ENCODE peak calls at places on chromosomes 1 and 21, in seven cellular contexts. C is endodermal cell, V is DND-41, O is left lung, Q is GM23338, E is pancreas, P is gastrocnemius medialis. W is an unnamed sample.

GRCh38 chr1:24987875-24988559 is 57.9 kb upstream of the RUNX3 start:
- DNase-seq in C (no peak), V (no peak), O (no peak), Q (no peak), E (no peak), P (no peak), W (no peak)

GRCh38 chr1:48627467-48627866 is 149.2 kb downstream of the BEND5 start:
- DNase-seq in C (no peak), V (no peak), O (no peak), Q (no peak), E (no peak), P (no peak), W (no peak)

GRCh38 chr1:101364370-101365120 is 127.7 kb downstream of the S1PR1 start:
- DNase-seq in C (no peak), V (no peak), O (no peak), Q (no peak), E (no peak), P (no peak), W (no peak)

GRCh38 chr1:203055166-203055799 is 29.0 kb downstream of the PPFIA4 start:
- DNase-seq in C (peak; percentile 86), V (no peak), O (no peak), Q (peak; percentile 75), E (no peak), P (no peak), W (no peak)

GRCh38 chr1:90964444-90965035 is 57.3 kb downstream of the ZNF644 start:
- DNase-seq in C (no peak), V (no peak), O (no peak), Q (peak; percentile 33), E (no peak), P (no peak), W (peak; percentile 29)

GRCh38 chr1:245085508-245086095 is 69.2 kb upstream of the KIF26B start:
- DNase-seq in C (no peak), V (no peak), O (no peak), Q (no peak), E (no peak), P (no peak), W (peak; percentile 96)

GRCh38 chr1:165941531-165941930 is 114.1 kb downstream of the UCK2 start:
- DNase-seq in C (no peak), V (no peak), O (no peak), Q (no peak), E (no peak), P (no peak), W (no peak)

GRCh38 chr1:30572192-30572591 is 151.2 kb downstream of the MATN1 start:
- DNase-seq in C (no peak), V (no peak), O (no peak), Q (no peak), E (no peak), P (no peak), W (peak; percentile 31)

GRCh38 chr21:41167348-41168342 is at the start of gene BACE2:
- DNase-seq in C (peak; percentile 90), V (peak; percentile 74), O (peak; percentile 83), Q (peak; percentile 76), E (peak; percentile 84), P (peak; percentile 52), W (peak; percentile 88)

GRCh38 chr1:27885620-27886352 is 13.4 kb downstream of the THEMIS2 start:
- DNase-seq in C (no peak), V (no peak), O (no peak), Q (no peak), E (no peak), P (no peak), W (no peak)
- H3K4me3 ChIP-seq in C (no peak overlapping the region), V (no peak overlapping the region), O (peak overlapping the region; percentile 22), Q (no peak overlapping the region), E (no peak overlapping the region), P (no peak overlapping the region), W (no peak overlapping the region)

DNA sequence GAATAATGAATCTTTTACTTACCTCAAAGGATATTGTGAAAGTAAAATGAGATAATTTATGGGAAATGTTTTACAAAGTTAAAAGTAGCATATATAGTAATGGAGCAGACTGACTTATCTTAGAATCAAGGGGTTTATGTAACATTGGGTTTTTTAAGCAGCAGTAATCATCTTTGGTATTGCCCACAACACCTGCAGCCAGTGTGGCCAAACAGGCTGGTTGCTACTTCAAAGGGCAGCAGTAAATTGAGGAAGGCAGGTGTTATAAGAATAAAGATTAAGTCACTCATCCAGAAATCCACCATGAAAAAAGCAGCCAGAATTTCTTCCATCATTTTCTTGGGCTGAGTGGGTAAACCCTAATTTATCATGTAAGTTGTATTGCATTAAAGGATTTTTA is 16.7 kb downstream of the DYNLT5 start:
- DNase-seq in C (no peak), V (peak; percentile 60), O (no peak), Q (no peak), E (no peak), P (no peak), W (no peak)
- H3K4me3 ChIP-seq in C (no peak overlapping the region), V (no peak overlapping the region), O (no peak overlapping the region), Q (no peak overlapping the region), E (no peak overlapping the region), P (no peak overlapping the region), W (no peak overlapping the region)

GRCh38 chr21:31873275-31873695 is 465 bp downstream of the HUNK start:
- DNase-seq in C (peak; percentile 78), V (no peak), O (no peak), Q (peak; percentile 63), E (peak; percentile 55), P (no peak), W (no peak)
- H3K4me3 ChIP-seq in C (peak overlapping the region; percentile 79), V (no peak overlapping the region), O (peak overlapping the region; percentile 48), Q (peak overlapping the region; percentile 85), E (peak overlapping the region; percentile 60), P (peak overlapping the region; percentile 55), W (no peak overlapping the region)

GRCh38 chr1:53182111-53182593 is 14.5 kb upstream of the CPT2 start:
- DNase-seq in C (peak; percentile 94), V (peak; percentile 78), O (peak; percentile 78), Q (peak; percentile 94), E (peak; percentile 83), P (peak; percentile 64), W (peak; percentile 88)
- H3K4me3 ChIP-seq in C (no peak overlapping the region), V (no peak overlapping the region), O (no peak overlapping the region), Q (no peak overlapping the region), E (no peak overlapping the region), P (no peak overlapping the region), W (no peak overlapping the region)